ENCODE peak calls at places on chromosome 18, in nine cellular contexts. J, E, S, Q, N, M, I, A and H are unnamed samples.

GRCh38 chr18:58391113-58391892 is 237.6 kb downstream of the ALPK2 start:
- DNase-seq in J (no peak), M (no peak), I (no peak), Q (no peak), S (no peak), A (peak), N (no peak), E (no peak), H (peak)

GRCh38 chr18:42414756-42415454 is 459.9 kb downstream of the PIK3C3 start:
- DNase-seq in E (peak), I (peak), S (no peak), Q (no peak), A (no peak), J (no peak), M (no peak), N (no peak), H (peak)

GRCh38 chr18:77065221-77065981 is 67.2 kb downstream of the MBP start:
- DNase-seq in A (no peak), I (peak), E (peak), N (peak), M (no peak), Q (no peak), J (peak), S (peak), H (peak)

GRCh38 chr18:45324489-45325111 is 290.7 kb upstream of the SLC14A2 start:
- DNase-seq in S (no peak), E (peak), A (peak), N (no peak), Q (peak), J (no peak), M (no peak), I (no peak), H (peak)

GRCh38 chr18:8990276-8991031 is 112.0 kb upstream of the NDUFV2 start:
- DNase-seq in J (no peak), M (no peak), E (peak), S (no peak), N (no peak), A (no peak), I (no peak), Q (no peak), H (no peak)

GRCh38 chr18:26656401-26656943 is 108.1 kb upstream of the KCTD1 start:
- DNase-seq in A (no peak), S (no peak), I (no peak), Q (peak), N (no peak), J (no peak), E (no peak), M (no peak), H (no peak)

GRCh38 chr18:46073474-46074331 is 1.6 kb upstream of the PSTPIP2 start:
- DNase-seq in N (peak), M (peak), S (peak), I (peak), A (peak), E (peak), Q (peak), J (peak), H (peak)

GRCh38 chr18:59623456-59624383 is 73.5 kb downstream of the CCBE1 start:
- DNase-seq in I (peak), A (no peak), N (no peak), J (no peak), E (peak), Q (no peak), S (no peak), M (no peak), H (peak)

GRCh38 chr18:5879479-5879882 is 15.8 kb downstream of the TMEM200C start:
- DNase-seq in I (peak), Q (peak), J (no peak), M (peak), S (no peak), A (no peak), E (peak), N (no peak), H (peak)

GRCh38 chr18:27860011-27860410 is 316.9 kb downstream of the CDH2 start:
- DNase-seq in J (no peak), N (peak), A (no peak), S (peak), M (no peak), I (peak), E (no peak), Q (no peak), H (no peak)

GRCh38 chr18:3688682-3689081 is 238.7 kb downstream of the TGIF1 start:
- DNase-seq in E (peak), J (no peak), N (no peak), Q (peak), S (no peak), A (peak), I (peak), M (no peak), H (peak)

GRCh38 chr18:79217979-79218604 is 148.9 kb downstream of the ATP9B start:
- DNase-seq in S (no peak), N (no peak), M (no peak), Q (no peak), J (no peak), E (no peak), A (no peak), I (no peak), H (no peak)

GRCh38 chr18:23504720-23505119 is 1.4 kb downstream of the RMC1 start:
- DNase-seq in J (no peak), M (no peak), E (no peak), Q (no peak), S (no peak), I (no peak), N (peak), A (no peak), H (no peak)

GRCh38 chr18:3810271-3810670 is 360.3 kb downstream of the TGIF1 start:
- DNase-seq in I (no peak), A (no peak), Q (no peak), J (no peak), N (no peak), E (peak), S (no peak), M (no peak), H (no peak)

GRCh38 chr18:22005191-22005824 is 164.1 kb upstream of the GATA6 start:
- DNase-seq in I (no peak), A (no peak), S (no peak), E (no peak), Q (no peak), J (no peak), M (no peak), N (no peak), H (no peak)

GRCh38 chr18:26059357-26059756 is 31.1 kb downstream of the SS18 start:
- DNase-seq in M (no peak), E (no peak), Q (peak), N (no peak), A (no peak), I (no peak), S (no peak), J (no peak), H (no peak)

DNA sequence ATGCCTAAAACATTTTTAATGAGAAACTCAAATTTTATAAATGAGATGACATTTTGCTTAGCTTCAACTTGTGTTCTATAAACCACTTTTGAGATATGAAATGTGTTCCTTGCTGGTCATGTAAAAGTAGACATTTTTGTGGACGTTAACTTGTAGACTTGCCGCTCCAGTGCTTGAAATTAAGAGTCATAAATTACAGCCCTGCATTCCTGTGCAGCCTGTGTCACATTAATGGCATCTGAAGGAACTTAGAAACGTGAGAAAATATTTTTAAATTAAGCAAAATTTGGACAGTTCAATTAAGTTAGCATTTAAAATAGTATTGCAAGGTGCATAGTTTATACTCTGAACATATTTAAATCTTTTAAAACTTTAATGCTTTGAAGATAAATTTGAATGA is 98.3 kb upstream of the LDLRAD4 start:
- DNase-seq in Q (no peak), E (no peak), M (no peak), S (no peak), J (no peak), I (no peak), A (no peak), N (no peak), H (peak)
- H3K9ac ChIP-seq in Q (no peak), E (no peak), M (no peak), S (no peak), J (no peak), I (no peak), A (no peak), N (no peak), H (no peak)

DNA sequence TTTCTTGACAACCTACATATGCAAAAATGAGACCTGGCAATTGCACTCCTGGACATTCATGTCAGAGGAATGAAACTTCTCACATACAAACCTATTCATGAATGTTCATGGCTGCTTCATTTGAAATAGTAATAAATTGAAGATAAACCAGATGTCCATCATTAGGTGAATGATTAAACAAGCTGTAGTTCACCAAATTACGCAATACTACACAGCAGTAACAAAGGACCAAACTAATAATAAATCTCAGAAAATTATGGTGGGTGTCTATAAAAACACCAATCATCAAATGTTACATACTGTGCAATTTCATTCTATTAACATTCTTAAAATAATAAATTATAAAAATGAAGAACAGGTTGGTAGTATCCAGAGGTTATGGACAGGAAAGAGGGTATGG is 13.5 kb downstream of the DOK6 start:
- DNase-seq in N (no peak), E (no peak), J (no peak), Q (no peak), S (no peak), I (no peak), M (no peak), A (no peak), H (no peak)
- H3K9ac ChIP-seq in N (no peak), E (no peak), J (no peak), Q (no peak), S (no peak), I (no peak), M (no peak), A (no peak), H (no peak)

DNA sequence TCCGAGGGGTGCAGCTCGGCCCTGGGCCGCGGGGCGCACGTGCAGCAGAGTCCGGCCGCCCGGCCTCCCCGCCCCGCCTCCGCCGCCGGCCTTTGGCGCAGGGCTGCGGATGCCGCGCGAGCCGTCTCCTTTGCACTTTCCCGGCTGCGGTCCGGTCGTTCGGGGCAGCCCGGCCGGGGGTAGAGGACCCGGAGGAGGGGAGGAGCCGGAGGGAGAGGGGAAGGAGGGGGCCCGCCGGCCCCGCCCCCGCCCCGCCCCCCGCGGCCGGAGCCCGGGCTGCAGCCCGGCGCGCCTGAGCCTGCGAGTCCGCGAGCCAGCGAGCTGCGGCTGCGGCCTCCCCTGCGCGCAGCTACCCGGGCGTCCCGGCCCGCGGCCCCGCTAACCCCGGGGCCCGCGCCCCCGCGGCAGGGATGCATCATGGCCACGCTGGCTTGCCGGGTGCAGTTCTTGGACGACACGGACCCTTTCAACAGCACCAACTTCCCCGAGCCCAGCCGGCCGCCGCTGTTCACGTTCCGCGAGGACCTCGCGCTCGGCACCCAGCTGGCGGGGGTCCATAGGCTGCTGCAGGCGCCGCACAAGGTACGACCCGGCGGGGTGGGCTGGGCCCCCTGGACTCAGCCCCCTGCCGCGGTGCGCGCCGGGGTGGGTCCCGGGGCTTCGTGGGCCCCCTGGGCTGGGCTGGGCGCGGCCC is at the start of gene FHOD3:
- DNase-seq in N (peak), J (no peak), M (no peak), I (peak), A (peak), Q (peak), E (peak), S (no peak), H (peak)
- H3K9ac ChIP-seq in N (peak), J (peak), M (no peak), I (peak), A (peak), Q (peak), E (peak), S (no peak), H (peak)

GRCh38 chr18:2497797-2498196 is 73.5 kb downstream of the METTL4 start:
- DNase-seq in N (no peak), I (no peak), M (no peak), Q (no peak), E (no peak), A (no peak), J (no peak), S (no peak), H (no peak)
- H3K9ac ChIP-seq in N (no peak), I (no peak), M (no peak), Q (no peak), E (no peak), A (no peak), J (no peak), S (no peak), H (no peak)